ENCODE peak calls at places on chromosomes 4 and X, in five cellular contexts. Q, I, C, R and X are unnamed samples.

GRCh38 chr4:150152764-150153163 is 74.5 kb downstream of the DCLK2 start:
- DNase-seq in Q (no peak), C (no peak), R (no peak), I (no peak), X (peak)

GRCh38 chr4:185740471-185740873 is 71.5 kb downstream of the SORBS2 start:
- DNase-seq in I (no peak), C (no peak), R (no peak), Q (no peak), X (no peak)

GRCh38 chr4:105765690-105766407 is 57.3 kb downstream of the GSTCD start:
- DNase-seq in R (no peak), Q (no peak), I (peak), C (no peak), X (peak)

GRCh38 chr4:48129307-48130014 is 4.6 kb downstream of the TXK start:
- DNase-seq in Q (no peak), I (peak), R (no peak), C (no peak), X (no peak)

GRCh38 chr4:41532880-41533279 is 5.1 kb upstream of the LIMCH1 start:
- DNase-seq in I (no peak), R (no peak), C (no peak), Q (no peak), X (peak)

GRCh38 chrX:153781428-153782047 is 697 bp downstream of the SRPK3 start:
- DNase-seq in I (no peak), R (no peak), C (no peak), Q (no peak), X (no peak)

GRCh38 chrX:13923845-13924244 is 105.8 kb downstream of the GEMIN8 start:
- DNase-seq in C (no peak), I (no peak), R (no peak), Q (no peak), X (peak)

GRCh38 chr4:140702096-140702757 is 54.0 kb downstream of the TBC1D9 start:
- DNase-seq in R (no peak), C (no peak), I (no peak), Q (no peak), X (no peak)

GRCh38 chrX:49164589-49165360 is 2.2 kb downstream of the MAGIX start:
- DNase-seq in R (no peak), I (no peak), Q (no peak), C (no peak), X (no peak)

GRCh38 chr4:89835413-89835812 is 1.5 kb downstream of the SNCA start:
- DNase-seq in Q (no peak), R (no peak), I (no peak), C (no peak), X (no peak)

DNA sequence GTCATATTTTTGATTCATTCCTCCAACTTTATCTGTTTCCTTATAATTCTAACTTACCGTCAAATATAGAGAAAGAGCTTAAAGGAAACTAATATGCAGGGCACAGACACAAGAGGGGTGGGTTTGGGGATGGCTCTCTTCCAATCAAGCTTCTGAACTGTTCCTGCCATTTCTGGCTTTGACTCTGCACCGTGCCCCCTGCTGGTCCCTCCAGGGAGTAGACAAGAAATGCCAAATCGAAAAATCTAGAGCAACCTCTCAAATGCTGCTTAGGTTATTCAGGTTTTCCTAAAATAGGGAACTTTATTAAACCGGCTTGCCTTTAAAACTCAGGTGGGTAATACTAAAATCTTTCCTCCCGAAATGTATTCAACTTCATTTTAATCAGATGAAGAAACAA is 39.8 kb upstream of the VCX3A start:
- DNase-seq in Q (no peak), I (no peak), R (no peak), C (peak), X (no peak)
- TF ChIP-seq CTCF in Q (no peak), I (no peak), R (no peak), C (peak), X (no peak)

DNA sequence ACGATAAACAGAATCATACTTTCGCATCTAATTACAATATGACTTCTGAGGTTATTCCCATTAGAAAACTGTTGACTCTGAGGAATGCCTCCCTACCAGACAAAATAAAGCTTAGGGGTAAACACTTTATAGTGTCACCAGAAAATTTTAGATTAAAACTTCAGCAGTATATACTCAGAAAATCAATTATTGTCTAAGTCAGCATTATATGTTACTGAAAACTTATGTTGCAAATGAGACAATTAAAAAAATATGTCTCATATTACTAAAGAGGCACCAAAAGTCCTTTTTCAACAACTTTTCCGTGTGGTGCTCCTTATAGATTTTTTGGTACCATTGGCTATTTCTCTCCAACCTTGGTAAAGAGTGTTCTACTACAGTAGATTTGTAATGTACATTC is 91.4 kb downstream of the HMGN5 start:
- DNase-seq in Q (no peak), I (no peak), C (no peak), R (no peak), X (no peak)
- TF ChIP-seq CTCF in Q (no peak), I (no peak), C (no peak), R (no peak), X (no peak)

DNA sequence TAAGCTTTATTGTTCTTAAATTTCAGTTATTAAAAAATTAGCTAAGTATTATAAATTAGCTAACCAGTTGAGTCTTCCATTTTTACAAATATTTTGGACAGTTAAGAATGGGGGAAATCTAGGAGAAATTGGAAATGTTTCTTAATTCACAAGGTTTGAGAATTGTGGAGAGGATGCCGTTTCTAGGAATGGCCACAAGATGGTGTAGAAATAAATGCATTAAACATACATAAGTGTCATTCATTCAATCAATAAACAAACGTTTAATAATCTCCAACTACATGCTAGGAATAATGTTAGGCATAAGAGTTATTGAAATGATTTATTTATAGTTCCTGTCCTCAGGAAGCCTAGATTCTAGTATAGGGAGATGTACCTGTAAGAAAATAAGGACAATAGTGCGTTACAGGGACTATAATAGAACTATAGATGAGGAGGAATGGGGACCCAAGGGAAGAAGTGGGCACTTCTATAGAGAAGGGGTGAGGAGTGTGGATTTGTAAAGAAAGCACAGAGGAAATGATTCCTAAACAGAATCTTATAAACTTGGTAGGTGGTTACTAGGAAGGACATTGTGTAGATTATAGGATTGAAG is 195.7 kb upstream of the ANK2 start:
- DNase-seq in Q (no peak), I (no peak), R (no peak), C (no peak), X (peak)
- TF ChIP-seq CTCF in Q (peak), I (peak), R (peak), C (no peak), X (peak)

GRCh38 chrX:107448625-107449468 is 605 bp upstream of the FRMPD3 start:
- DNase-seq in C (peak), Q (no peak), R (no peak), I (peak), X (peak)
- TF ChIP-seq CTCF in C (no peak), Q (no peak), R (no peak), I (peak), X (no peak)

GRCh38 chrX:7170903-7171302 is 22.9 kb upstream of the PUDP start:
- DNase-seq in R (no peak), I (peak), C (peak), Q (no peak), X (peak)
- TF ChIP-seq CTCF in R (peak), I (no peak), C (peak), Q (no peak), X (peak)

GRCh38 chr4:100547541-100548208 is 29.9 kb upstream of the EMCN start:
- DNase-seq in C (no peak), I (no peak), R (no peak), Q (no peak), X (no peak)
- TF ChIP-seq CTCF in C (no peak), I (no peak), R (no peak), Q (no peak), X (no peak)

GRCh38 chr4:37908488-37909343 is 17.8 kb downstream of the TBC1D1 start:
- DNase-seq in Q (no peak), R (peak), C (no peak), I (no peak), X (peak)
- TF ChIP-seq CTCF in Q (no peak), R (no peak), C (no peak), I (no peak), X (no peak)

GRCh38 chrX:41137589-41137988 is 52.3 kb downstream of the USP9X start:
- DNase-seq in I (no peak), C (no peak), Q (no peak), R (no peak), X (no peak)
- TF ChIP-seq CTCF in I (peak), C (peak), Q (peak), R (peak), X (peak)